ENCODE peak calls at places on chromosomes 2 and 18, in four cellular contexts. B, Q, O and C are unnamed samples.
A peak's percentile ranks its signal among the peaks of the same experiment; 100 is the strongest.

GRCh38 chr18:46712406-46712805 is 44.4 kb downstream of the ST8SIA5 start:
- DNase-seq in B (no peak), Q (peak; percentile 91), O (no peak), C (no peak)

GRCh38 chr18:24231773-24232735 is 93.2 kb downstream of the CABYR start:
- DNase-seq in B (no peak), Q (peak; percentile 37), O (no peak), C (no peak)

GRCh38 chr2:120901213-120901612 is 165.5 kb downstream of the GLI2 start:
- DNase-seq in B (no peak), Q (no peak), O (no peak), C (no peak)

GRCh38 chr2:226176298-226176984 is 623.2 kb downstream of the IRS1 start:
- DNase-seq in B (no peak), Q (no peak), O (no peak), C (no peak)

GRCh38 chr2:238596571-238597551 is 170.1 kb downstream of the ASB1 start:
- DNase-seq in B (no peak), Q (peak; percentile 95), O (peak; percentile 43), C (no peak)

GRCh38 chr18:50844554-50844953 is 24.7 kb upstream of the MRO start:
- DNase-seq in B (no peak), Q (no peak), O (no peak), C (no peak)

GRCh38 chr2:206435738-206436137 is 7.6 kb upstream of the ADAM23 start:
- DNase-seq in B (no peak), Q (no peak), O (no peak), C (no peak)

GRCh38 chr2:167196461-167197252 is 308.4 kb downstream of the XIRP2 start:
- DNase-seq in B (no peak), Q (peak; percentile 60), O (peak; percentile 32), C (no peak)

GRCh38 chr2:212711851-212712250 is 173.2 kb upstream of the ERBB4 start:
- DNase-seq in B (no peak), Q (peak; percentile 92), O (no peak), C (no peak)

GRCh38 chr2:60033325-60033724 is 520.1 kb downstream of the BCL11A start:
- DNase-seq in B (no peak), Q (no peak), O (no peak), C (no peak)

GRCh38 chr18:68969027-68969426 is 171.1 kb downstream of the CCDC102B start:
- DNase-seq in B (no peak), Q (no peak), O (no peak), C (no peak)

GRCh38 chr2:18077724-18078123 is 199.3 kb downstream of the KCNS3 start:
- DNase-seq in B (no peak), Q (peak; percentile 97), O (no peak), C (no peak)

GRCh38 chr2:237301595-237301994 is 112.4 kb downstream of the COL6A3 start:
- DNase-seq in B (no peak), Q (no peak), O (no peak), C (no peak)

GRCh38 chr18:22408059-22408458 is 9.7 kb downstream of the CTAGE1 start:
- DNase-seq in B (no peak), Q (no peak), O (no peak), C (no peak)

GRCh38 chr2:62363166-62363565 is 142.8 kb downstream of the TMEM17 start:
- DNase-seq in B (no peak), Q (no peak), O (no peak), C (no peak)

GRCh38 chr2:174051741-174052638 is 86.8 kb upstream of the SP3 start:
- DNase-seq in B (peak; percentile 57), Q (peak; percentile 83), O (peak; percentile 17), C (peak; percentile 57)

GRCh38 chr2:134402385-134402784 is 148.5 kb downstream of the MGAT5 start:
- DNase-seq in B (no peak), Q (peak; percentile 34), O (no peak), C (no peak)

GRCh38 chr18:24837065-24837464 is 376.6 kb downstream of the HRH4 start:
- DNase-seq in B (no peak), Q (peak; percentile 53), O (no peak), C (no peak)

GRCh38 chr2:120434909-120435308 is 89.0 kb downstream of the INHBB start:
- DNase-seq in B (no peak), Q (no peak), O (no peak), C (no peak)

GRCh38 chr2:71592181-71592711 is 138.9 kb downstream of the DYSF start:
- DNase-seq in B (no peak), Q (no peak), O (no peak), C (no peak)

GRCh38 chr2:120257522-120257921 is 4.9 kb downstream of the RALB start:
- DNase-seq in B (no peak), Q (no peak), O (no peak), C (no peak)

GRCh38 chr2:237178396-237178795 is 92.7 kb downstream of the COPS8 start:
- DNase-seq in B (no peak), Q (peak; percentile 96), O (no peak), C (no peak)

GRCh38 chr2:86631846-86632485 is 8.3 kb upstream of the RNF103 start:
- DNase-seq in B (no peak), Q (no peak), O (no peak), C (peak; percentile 42)

GRCh38 chr2:163157891-163158511 is 319.4 kb upstream of the KCNH7 start:
- DNase-seq in B (no peak), Q (peak; percentile 73), O (no peak), C (no peak)

GRCh38 chr2:54750040-54750439 is 26.6 kb downstream of the EML6 start:
- DNase-seq in B (no peak), Q (peak; percentile 39), O (peak; percentile 35), C (no peak)

GRCh38 chr2:24971300-24971549 is 530 bp downstream of the DNAJC27 start:
- DNase-seq in B (peak; percentile 29), Q (no peak), O (no peak), C (no peak)

GRCh38 chr18:47677952-47678351 is 252.5 kb downstream of the SMAD2 start:
- DNase-seq in B (no peak), Q (no peak), O (no peak), C (no peak)

GRCh38 chr2:28273751-28274150 is 118.9 kb upstream of the FOSL2 start:
- DNase-seq in B (peak; percentile 56), Q (peak; percentile 6), O (no peak), C (peak; percentile 51)

GRCh38 chr18:13587937-13588336 is 138.4 kb downstream of the FAM210A start:
- DNase-seq in B (no peak), Q (no peak), O (no peak), C (no peak)

GRCh38 chr2:114543106-114543806 is 100.8 kb downstream of the DPP10 start:
- DNase-seq in B (no peak), Q (peak; percentile 5), O (peak; percentile 18), C (peak; percentile 36)

GRCh38 chr18:67232406-67232805 is 284.1 kb downstream of the DSEL start:
- DNase-seq in B (no peak), Q (peak; percentile 84), O (no peak), C (no peak)

GRCh38 chr2:212249451-212249850 is 289.2 kb downstream of the ERBB4 start:
- DNase-seq in B (no peak), Q (peak; percentile 25), O (no peak), C (no peak)

GRCh38 chr2:18671363-18671762 is 82.0 kb upstream of the NT5C1B start:
- DNase-seq in B (no peak), Q (no peak), O (no peak), C (no peak)

GRCh38 chr2:99278793-99279291 is 22.2 kb downstream of the LYG1 start:
- DNase-seq in B (no peak), Q (peak; percentile 96), O (no peak), C (no peak)

GRCh38 chr2:136247204-136247990 is 129.4 kb upstream of the CXCR4 start:
- DNase-seq in B (no peak), Q (peak; percentile 68), O (no peak), C (no peak)

GRCh38 chr2:136243638-136244557 is 125.9 kb upstream of the CXCR4 start:
- DNase-seq in B (no peak), Q (no peak), O (no peak), C (no peak)

GRCh38 chr2:136244558-136244885 is 126.6 kb upstream of the CXCR4 start:
- DNase-seq in B (no peak), Q (no peak), O (no peak), C (no peak)

GRCh38 chr2:136248242-136248641 is 130.3 kb upstream of the CXCR4 start:
- DNase-seq in B (no peak), Q (peak; percentile 83), O (no peak), C (no peak)

GRCh38 chr2:136246086-136246669 is 128.2 kb upstream of the CXCR4 start:
- DNase-seq in B (peak; percentile 56), Q (peak; percentile 62), O (peak; percentile 11), C (peak; percentile 63)
- H3K4me1 ChIP-seq in B (peaks cover 6% of the 10 kb centered on the region), Q (no peaks in the 10 kb centered on the region), O (no peaks in the 10 kb centered on the region), C (peaks cover 2% of the 10 kb centered on the region)

DNA sequence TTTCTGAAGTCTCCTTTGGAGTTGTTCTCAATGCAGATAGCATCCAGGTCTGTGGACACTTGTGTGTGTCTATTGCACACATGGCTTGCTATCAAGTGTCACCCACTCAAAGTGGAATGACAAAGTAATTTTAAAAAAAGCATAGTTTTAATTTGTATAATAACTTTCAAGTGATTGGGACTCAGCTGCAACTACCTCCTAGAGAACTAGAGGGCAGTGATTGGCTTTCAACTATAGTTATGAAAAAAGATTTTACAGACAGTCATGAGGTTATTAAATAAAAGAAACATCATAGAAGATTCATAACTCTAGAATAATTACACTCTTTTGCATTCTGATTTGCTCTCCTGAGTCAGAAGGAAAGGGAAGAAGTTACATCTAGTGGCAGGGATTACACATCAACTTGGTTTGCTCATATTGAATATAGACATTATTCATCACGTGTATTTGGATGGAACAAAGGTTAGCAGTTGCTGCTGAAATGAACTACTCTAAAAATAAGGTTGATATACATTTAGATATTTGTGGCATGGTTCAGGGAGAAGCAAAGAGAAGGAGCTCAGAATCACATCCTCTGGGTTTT is 4.7 kb downstream of the GPR39 start:
- DNase-seq in B (no peak), Q (no peak), O (no peak), C (no peak)
- TF ChIP-seq CTCF in B (no peak), Q (peak; percentile 24), O (no peak), C (no peak)

GRCh38 chr2:241356871-241357260 is 781 bp downstream of the FARP2 start:
- DNase-seq in B (no peak), Q (no peak), O (no peak), C (no peak)

GRCh38 chr2:241355983-241356870 is at the start of gene FARP2:
- DNase-seq in B (peak; percentile 100), Q (peak; percentile 97), O (peak; percentile 100), C (peak; percentile 100)

GRCh38 chr2:241357531-241357930 is 1.4 kb downstream of the FARP2 start:
- DNase-seq in B (no peak), Q (no peak), O (no peak), C (no peak)

GRCh38 chr2:241352227-241352626 is 3.9 kb upstream of the FARP2 start:
- DNase-seq in B (no peak), Q (no peak), O (no peak), C (no peak)

GRCh38 chr2:241354668-241355658 is 1.1 kb upstream of the FARP2 start:
- DNase-seq in B (peak; percentile 93), Q (peak; percentile 70), O (peak; percentile 95), C (peak; percentile 94)
- H3K4me3 ChIP-seq in B (peak overlapping the region; percentile 28), Q (peak overlapping the region; percentile 29), O (no peak overlapping the region), C (no peak overlapping the region)

GRCh38 chr2:196980498-196980897 is 54.0 kb upstream of the PGAP1 start:
- DNase-seq in B (no peak), Q (no peak), O (no peak), C (no peak)
- H3K4me1 ChIP-seq in B (no peaks in the 10 kb centered on the region), Q (no peaks in the 10 kb centered on the region), O (no peaks in the 10 kb centered on the region), C (no peaks in the 10 kb centered on the region)

GRCh38 chr2:143433158-143433557 is 303.9 kb downstream of the ARHGAP15 start:
- DNase-seq in B (no peak), Q (no peak), O (no peak), C (no peak)
- TF ChIP-seq CTCF in B (no peak), Q (peak; percentile 18), O (no peak), C (no peak)